ENCODE peak calls at places on chromosomes 1 and 21, in five cellular contexts. One of them, this sample, is unnamed. For H3K27me3, the result is how much of the 10 kb centered on the place peaks cover.

GRCh38 chr21:46221664-46222435 is 6.7 kb downstream of the LSS start:
- ATAC-seq in right cardiac atrium: peak
- ATAC-seq in right lobe of liver: no peak
- ATAC-seq in DND-41: no peak
- ATAC-seq in lower lobe of right lung: peak
- ATAC-seq in this sample: no peak

GRCh38 chr1:226697608-226698544 is 41.2 kb downstream of the ITPKB start:
- ATAC-seq in right cardiac atrium: no peak
- ATAC-seq in right lobe of liver: no peak
- ATAC-seq in DND-41: no peak
- ATAC-seq in lower lobe of right lung: no peak
- ATAC-seq in this sample: no peak

GRCh38 chr1:242523282-242523967 is 1.1 kb downstream of the PLD5 start:
- ATAC-seq in right cardiac atrium: no peak
- ATAC-seq in right lobe of liver: no peak
- ATAC-seq in DND-41: no peak
- ATAC-seq in lower lobe of right lung: peak
- ATAC-seq in this sample: no peak

GRCh38 chr21:41641821-41642368 is 125.0 kb downstream of the RIPK4 start:
- ATAC-seq in right cardiac atrium: peak
- ATAC-seq in right lobe of liver: no peak
- ATAC-seq in DND-41: no peak
- ATAC-seq in lower lobe of right lung: peak
- ATAC-seq in this sample: peak

GRCh38 chr1:64875101-64875500 is 91.2 kb downstream of the JAK1 start:
- ATAC-seq in right cardiac atrium: no peak
- ATAC-seq in right lobe of liver: no peak
- ATAC-seq in DND-41: no peak
- ATAC-seq in lower lobe of right lung: no peak
- ATAC-seq in this sample: no peak

GRCh38 chr1:66769512-66770229 is 17.4 kb downstream of the DYNLT5 start:
- ATAC-seq in right cardiac atrium: no peak
- ATAC-seq in right lobe of liver: no peak
- ATAC-seq in DND-41: peak
- ATAC-seq in lower lobe of right lung: no peak
- ATAC-seq in this sample: no peak

GRCh38 chr1:64150729-64151128 is 52.7 kb upstream of the UBE2U start:
- ATAC-seq in right cardiac atrium: no peak
- ATAC-seq in right lobe of liver: no peak
- ATAC-seq in DND-41: no peak
- ATAC-seq in lower lobe of right lung: no peak
- ATAC-seq in this sample: no peak

GRCh38 chr1:233406339-233406960 is 78.9 kb downstream of the MAP3K21 start:
- ATAC-seq in right cardiac atrium: no peak
- ATAC-seq in right lobe of liver: no peak
- ATAC-seq in DND-41: no peak
- ATAC-seq in lower lobe of right lung: no peak
- ATAC-seq in this sample: no peak

GRCh38 chr1:115854005-115854404 is 13.1 kb upstream of the NHLH2 start:
- ATAC-seq in right cardiac atrium: no peak
- ATAC-seq in right lobe of liver: no peak
- ATAC-seq in DND-41: no peak
- ATAC-seq in lower lobe of right lung: no peak
- ATAC-seq in this sample: no peak

GRCh38 chr1:4083171-4084052 is 183.3 kb upstream of the C1orf174 start:
- ATAC-seq in right cardiac atrium: no peak
- ATAC-seq in right lobe of liver: peak
- ATAC-seq in DND-41: no peak
- ATAC-seq in lower lobe of right lung: no peak
- ATAC-seq in this sample: no peak

GRCh38 chr1:97996880-97997279 is 76.0 kb upstream of the DPYD start:
- ATAC-seq in right cardiac atrium: no peak
- ATAC-seq in right lobe of liver: no peak
- ATAC-seq in DND-41: no peak
- ATAC-seq in lower lobe of right lung: no peak
- ATAC-seq in this sample: no peak

GRCh38 chr1:85465791-85466134 is 804 bp upstream of the DDAH1 start:
- ATAC-seq in right cardiac atrium: no peak
- ATAC-seq in right lobe of liver: no peak
- ATAC-seq in DND-41: no peak
- ATAC-seq in lower lobe of right lung: no peak
- ATAC-seq in this sample: no peak
- H3K27ac ChIP-seq in right cardiac atrium: no peak
- H3K27ac ChIP-seq in right lobe of liver: no peak
- H3K27ac ChIP-seq in DND-41: no peak
- H3K27ac ChIP-seq in lower lobe of right lung: peak
- H3K27ac ChIP-seq in this sample: no peak

DNA sequence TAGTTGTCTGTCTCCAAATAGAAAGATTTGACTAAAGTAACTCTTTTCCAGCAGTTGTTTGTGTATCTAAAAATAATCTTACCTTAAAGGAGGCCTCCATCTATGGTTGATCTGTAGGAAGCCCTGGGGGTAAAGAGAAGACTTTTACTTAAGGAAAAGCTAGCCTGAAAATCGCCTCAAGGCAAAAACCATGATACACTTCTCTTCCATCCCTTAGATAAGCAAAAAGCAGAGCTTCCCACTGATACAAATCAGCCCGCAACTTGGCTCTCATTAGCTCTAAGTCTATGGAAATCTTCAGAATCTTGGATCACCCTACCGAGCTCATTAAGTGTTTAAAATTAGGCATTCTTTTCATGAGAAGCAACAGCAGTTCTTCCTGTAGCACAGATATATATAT is 576.9 kb upstream of the PTBP2 start:
- ATAC-seq in right cardiac atrium: no peak
- ATAC-seq in right lobe of liver: no peak
- ATAC-seq in DND-41: no peak
- ATAC-seq in lower lobe of right lung: no peak
- ATAC-seq in this sample: no peak
- H3K27me3 ChIP-seq in right cardiac atrium: under half
- H3K27me3 ChIP-seq in right lobe of liver: under half
- H3K27me3 ChIP-seq in DND-41: under half
- H3K27me3 ChIP-seq in lower lobe of right lung: under half
- H3K27me3 ChIP-seq in this sample: under half

DNA sequence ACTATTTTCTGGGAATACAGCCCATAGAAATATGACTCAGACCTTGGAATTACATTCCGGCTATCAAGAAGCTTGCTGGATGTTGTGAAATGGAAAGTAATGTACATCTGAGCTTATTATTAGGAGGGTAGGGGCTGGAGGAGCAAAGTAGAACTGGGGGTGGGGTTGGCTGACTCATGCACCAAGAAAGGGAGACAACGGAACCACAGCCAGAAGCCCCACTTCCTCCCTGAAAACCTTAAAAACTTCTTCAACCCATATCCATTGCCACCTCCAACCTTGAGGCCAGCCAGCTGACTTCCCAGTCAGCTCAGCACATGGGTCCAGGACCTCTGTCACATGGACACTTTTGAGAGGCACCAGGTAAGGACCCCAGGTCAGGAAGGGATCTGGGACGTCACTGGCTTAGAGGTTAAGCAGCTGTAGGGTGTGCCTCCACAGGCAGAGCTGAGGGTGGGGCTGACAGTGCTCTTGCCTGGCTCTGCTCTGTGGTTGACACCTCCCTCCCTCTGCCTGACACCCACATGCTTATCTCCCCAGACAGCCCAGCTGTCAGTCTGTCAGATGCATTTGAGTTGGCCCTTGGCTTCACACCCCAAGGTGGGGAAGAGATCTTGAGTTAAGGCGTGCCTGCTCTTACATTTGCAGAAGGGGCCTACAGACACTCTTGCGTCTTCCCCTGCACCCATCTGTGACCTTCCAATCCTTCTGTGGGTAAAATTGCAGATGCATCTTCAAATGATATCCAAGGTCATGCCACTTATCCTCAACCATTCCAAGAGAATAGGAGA is 5.7 kb upstream of the ZNF683 start:
- ATAC-seq in right cardiac atrium: peak
- ATAC-seq in right lobe of liver: peak
- ATAC-seq in DND-41: peak
- ATAC-seq in lower lobe of right lung: peak
- ATAC-seq in this sample: peak
- H3K4me3 ChIP-seq in right cardiac atrium: no peak
- H3K4me3 ChIP-seq in right lobe of liver: no peak
- H3K4me3 ChIP-seq in DND-41: no peak
- H3K4me3 ChIP-seq in lower lobe of right lung: no peak
- H3K4me3 ChIP-seq in this sample: no peak

DNA sequence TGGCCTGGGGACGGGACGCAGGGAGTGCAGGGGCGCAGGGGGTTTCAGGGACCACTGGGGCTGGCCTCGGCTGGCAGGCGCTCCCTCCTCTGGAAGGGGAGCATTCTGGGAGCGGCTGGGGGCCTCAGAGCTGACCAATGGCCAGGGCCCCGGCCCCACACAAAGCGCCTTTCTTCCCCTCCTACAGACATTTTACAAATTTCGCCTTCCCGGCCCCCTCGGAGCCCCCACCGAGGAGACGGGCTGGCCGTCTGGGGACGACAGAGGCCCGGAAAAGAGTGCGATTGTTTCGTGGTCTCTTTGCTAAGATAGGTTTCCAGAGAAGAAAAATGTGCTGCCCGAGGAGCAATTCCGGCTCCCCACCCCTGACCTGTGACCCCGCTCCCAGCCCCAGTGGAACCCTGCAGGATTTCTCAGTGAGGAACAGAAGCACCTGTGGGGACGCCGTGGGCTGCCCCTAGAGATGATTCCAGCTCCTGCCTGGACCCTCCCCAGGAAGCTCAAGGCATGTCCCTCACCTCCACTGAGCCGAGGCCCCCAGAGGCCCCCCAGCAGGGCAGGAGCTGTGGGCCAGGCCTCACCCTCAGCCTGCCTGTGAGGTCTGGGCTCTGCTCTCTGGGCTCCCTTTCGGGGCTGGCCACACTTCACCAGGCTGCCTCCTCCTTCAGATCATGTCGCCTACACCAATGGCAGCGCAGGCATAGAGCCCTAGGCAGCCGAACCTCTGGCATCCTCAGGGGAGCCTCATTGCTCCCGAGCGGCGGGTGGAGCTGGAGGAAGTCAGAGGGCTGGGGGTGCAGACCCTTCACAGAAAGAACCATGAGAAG is 15.0 kb upstream of the PLEKHG5 start:
- ATAC-seq in right cardiac atrium: no peak
- ATAC-seq in right lobe of liver: no peak
- ATAC-seq in DND-41: no peak
- ATAC-seq in lower lobe of right lung: no peak
- ATAC-seq in this sample: no peak
- H3K27ac ChIP-seq in right cardiac atrium: no peak
- H3K27ac ChIP-seq in right lobe of liver: no peak
- H3K27ac ChIP-seq in DND-41: no peak
- H3K27ac ChIP-seq in lower lobe of right lung: no peak
- H3K27ac ChIP-seq in this sample: no peak

DNA sequence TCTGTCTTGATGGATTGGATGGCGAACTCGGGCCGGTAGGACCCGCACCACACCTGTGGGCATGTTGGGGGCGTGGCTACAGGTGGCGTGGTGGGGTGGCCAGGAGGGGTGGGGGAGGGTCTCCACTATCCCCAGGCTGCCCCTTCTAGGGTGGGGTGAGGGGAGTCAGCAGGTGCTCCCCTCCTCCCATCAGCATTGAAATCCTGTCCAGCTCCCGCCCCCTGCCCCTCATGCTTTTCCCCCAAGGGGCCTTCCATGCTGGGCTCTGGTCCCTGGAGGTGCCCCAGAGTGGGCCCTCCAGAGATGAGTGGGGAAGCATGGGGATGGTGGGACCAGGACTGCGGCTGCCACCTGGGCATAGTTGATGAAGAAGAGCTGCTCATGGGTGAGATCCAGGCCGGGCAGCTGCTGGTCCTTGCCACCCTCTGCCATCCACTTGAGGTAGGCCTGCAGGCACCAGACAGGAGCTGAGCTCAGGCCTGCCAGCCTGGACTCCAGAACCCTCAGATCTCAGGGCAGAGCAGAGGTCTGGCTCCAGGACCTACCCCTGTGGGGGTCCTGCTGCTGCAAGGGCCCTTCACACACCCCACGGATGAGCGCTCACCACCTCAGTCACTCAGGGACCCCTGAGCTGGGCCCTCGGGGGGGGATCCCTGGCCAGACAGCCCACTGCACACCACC is 5.1 kb downstream of the PRXL2B start:
- ATAC-seq in right cardiac atrium: no peak
- ATAC-seq in right lobe of liver: no peak
- ATAC-seq in DND-41: no peak
- ATAC-seq in lower lobe of right lung: no peak
- ATAC-seq in this sample: no peak
- H3K27me3 ChIP-seq in right cardiac atrium: under half
- H3K27me3 ChIP-seq in right lobe of liver: under half
- H3K27me3 ChIP-seq in DND-41: under half
- H3K27me3 ChIP-seq in lower lobe of right lung: under half
- H3K27me3 ChIP-seq in this sample: under half

GRCh38 chr1:193462629-193463320 is 276.4 kb upstream of the B3GALT2 start:
- ATAC-seq in right cardiac atrium: no peak
- ATAC-seq in right lobe of liver: no peak
- ATAC-seq in DND-41: no peak
- ATAC-seq in lower lobe of right lung: no peak
- ATAC-seq in this sample: no peak
- H3K4me3 ChIP-seq in right cardiac atrium: no peak
- H3K4me3 ChIP-seq in right lobe of liver: no peak
- H3K4me3 ChIP-seq in DND-41: no peak
- H3K4me3 ChIP-seq in lower lobe of right lung: peak
- H3K4me3 ChIP-seq in this sample: no peak

This sample was measured in gastroesophageal sphincter.